ENCODE peak calls at places on chromosomes 4 and X, in eight cellular contexts. A is tibial nerve, R is HepG2, Z is K562, S is prostate gland, T is gastrocnemius medialis, U is Peyer's patch, M is suprapubic skin. P is an unnamed sample.

GRCh38 chrX:57481514-57481913 is 110.3 kb upstream of the ZXDB start:
- DNase-seq in T (no peak), R (no peak), U (no peak), S (no peak), M (no peak), Z (no peak), A (no peak), P (no peak)

GRCh38 chr4:163591614-163592020 is 97.1 kb downstream of the TMA16 start:
- DNase-seq in S (no peak), A (no peak), Z (no peak), M (no peak), U (no peak), R (no peak), T (no peak), P (no peak)

GRCh38 chr4:41430796-41431195 is 107.2 kb upstream of the LIMCH1 start:
- DNase-seq in R (no peak), M (no peak), T (no peak), S (no peak), U (no peak), Z (no peak), A (no peak), P (no peak)

GRCh38 chrX:24424948-24425347 is 40.1 kb upstream of the PDK3 start:
- DNase-seq in S (no peak), A (peak; percentile 36), M (peak; percentile 68), U (peak; percentile 47), Z (no peak), R (no peak), T (no peak), P (no peak)

GRCh38 chr4:6200011-6200921 is at the start of gene JAKMIP1:
- DNase-seq in U (peak; percentile 85), Z (peak; percentile 84), T (peak; percentile 14), R (peak; percentile 25), M (no peak), A (no peak), S (peak; percentile 74), P (peak; percentile 87)

GRCh38 chr4:150261571-150261970 is 183.3 kb downstream of the DCLK2 start:
- DNase-seq in S (no peak), R (no peak), T (no peak), Z (no peak), U (no peak), A (no peak), M (no peak), P (no peak)

GRCh38 chrX:54980334-54980733 is 13.7 kb downstream of the PFKFB1 start:
- DNase-seq in T (no peak), R (no peak), U (no peak), M (no peak), Z (no peak), A (no peak), S (no peak), P (no peak)

GRCh38 chrX:68894142-68894512 is 65.3 kb downstream of the EFNB1 start:
- DNase-seq in R (no peak), A (no peak), U (no peak), T (no peak), M (no peak), Z (no peak), S (no peak), P (no peak)

GRCh38 chr4:164613761-164614277 is 140.1 kb upstream of the SMIM31 start:
- DNase-seq in Z (no peak), T (no peak), A (no peak), U (no peak), M (no peak), S (no peak), R (no peak), P (no peak)

GRCh38 chr4:165709526-165709925 is 163.5 kb upstream of the TLL1 start:
- DNase-seq in S (no peak), Z (no peak), R (no peak), T (no peak), U (no peak), A (no peak), M (no peak), P (no peak)

GRCh38 chr4:149746281-149746680 is 69.4 kb downstream of the IQCM start:
- DNase-seq in Z (no peak), R (no peak), T (no peak), A (no peak), S (no peak), U (no peak), M (no peak), P (no peak)

GRCh38 chr4:82643994-82644730 is 82.4 kb upstream of the TMEM150C start:
- DNase-seq in S (no peak), A (no peak), Z (no peak), U (no peak), M (no peak), R (no peak), T (no peak), P (no peak)

GRCh38 chrX:93422693-93423092 is 250.7 kb downstream of the NAP1L3 start:
- DNase-seq in Z (peak; percentile 8), T (no peak), M (no peak), R (peak; percentile 0), A (no peak), S (no peak), U (no peak), P (no peak)

GRCh38 chr4:142331132-142331531 is 515.0 kb downstream of the INPP4B start:
- DNase-seq in M (no peak), U (no peak), A (no peak), S (no peak), Z (no peak), T (no peak), R (no peak), P (no peak)

GRCh38 chr4:56308384-56308783 is 78.9 kb downstream of the AASDH start:
- DNase-seq in A (no peak), T (no peak), M (no peak), Z (no peak), S (no peak), U (no peak), R (no peak), P (no peak)

DNA sequence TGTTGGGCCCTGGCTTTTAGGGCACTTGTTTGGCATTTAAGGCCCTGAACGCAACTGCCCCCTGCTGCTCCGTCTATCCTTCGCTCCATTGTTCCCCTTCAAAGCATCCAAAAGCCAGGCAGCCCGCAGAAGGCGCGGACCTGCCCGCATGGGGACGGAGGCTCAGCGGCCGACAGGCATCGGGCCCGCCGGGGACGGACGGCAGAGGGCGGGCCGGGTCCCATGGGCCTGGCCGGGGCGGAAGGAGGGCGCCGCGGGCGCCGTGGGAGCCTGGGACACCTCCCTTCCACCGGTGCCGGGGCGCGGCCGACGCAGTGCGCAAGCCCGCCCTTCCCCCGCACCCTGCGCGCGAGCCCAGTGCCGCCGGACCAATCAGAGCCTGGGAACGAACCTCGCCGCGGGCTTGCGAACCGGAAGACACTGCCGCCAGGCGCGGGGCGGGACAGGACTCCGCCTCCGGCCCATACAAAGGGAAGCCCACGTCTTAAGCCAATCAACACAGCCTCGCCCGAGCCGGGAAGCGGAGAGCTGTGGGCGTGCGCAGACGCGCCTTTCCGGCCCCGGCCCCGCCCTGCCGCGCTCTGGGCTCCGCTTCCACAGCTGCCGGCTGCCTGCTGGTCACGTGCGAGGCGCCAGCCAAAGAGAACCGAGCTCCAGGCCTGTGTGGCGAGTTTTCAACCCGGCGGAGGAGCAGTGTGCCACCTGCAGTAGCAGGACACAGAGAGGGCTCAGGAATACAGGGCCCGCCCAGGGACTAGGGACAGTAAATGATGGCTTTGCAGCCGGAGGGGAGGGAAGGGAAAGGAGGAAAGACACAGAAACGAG is 2.1 kb upstream of the ARHGAP4 start:
- DNase-seq in R (peak; percentile 90), A (peak; percentile 83), T (peak; percentile 91), M (peak; percentile 96), S (peak; percentile 93), U (peak; percentile 98), Z (peak; percentile 97), P (peak; percentile 96)
- TF ChIP-seq POLR2A in R (no peak), A (peak; percentile 89), T (peak; percentile 92), M (no peak), S (peak; percentile 67), U (peak; percentile 86), Z (peak; percentile 69), P (no peak)

GRCh38 chr4:47899639-47900038 is 14.7 kb downstream of the NFXL1 start:
- DNase-seq in U (no peak), Z (no peak), M (no peak), R (no peak), A (no peak), S (no peak), T (no peak), P (no peak)
- H3K36me3 ChIP-seq in U (peaks cover 64% of the 10 kb centered on the region), Z (peaks cover 87% of the 10 kb centered on the region), M (peaks cover 83% of the 10 kb centered on the region), R (peaks cover 82% of the 10 kb centered on the region), A (peaks cover 95% of the 10 kb centered on the region), S (no peaks in the 10 kb centered on the region), T (peaks cover 3% of the 10 kb centered on the region), P (peaks cover 99% of the 10 kb centered on the region)

GRCh38 chrX:39745782-39746181 is 352.0 kb downstream of the BCOR start:
- DNase-seq in A (no peak), S (no peak), Z (no peak), T (no peak), R (no peak), U (no peak), M (no peak), P (no peak)

GRCh38 chrX:39750246-39750790 is 347.4 kb downstream of the BCOR start:
- DNase-seq in Z (no peak), R (no peak), S (no peak), U (no peak), T (no peak), M (no peak), A (no peak), P (no peak)

GRCh38 chrX:39749728-39750127 is 348.0 kb downstream of the BCOR start:
- DNase-seq in U (no peak), Z (peak; percentile 26), T (no peak), R (no peak), M (no peak), S (no peak), A (no peak), P (no peak)

GRCh38 chrX:39750798-39751197 is 347.0 kb downstream of the BCOR start:
- DNase-seq in U (no peak), R (no peak), S (no peak), T (no peak), Z (no peak), A (no peak), M (no peak), P (no peak)

DNA sequence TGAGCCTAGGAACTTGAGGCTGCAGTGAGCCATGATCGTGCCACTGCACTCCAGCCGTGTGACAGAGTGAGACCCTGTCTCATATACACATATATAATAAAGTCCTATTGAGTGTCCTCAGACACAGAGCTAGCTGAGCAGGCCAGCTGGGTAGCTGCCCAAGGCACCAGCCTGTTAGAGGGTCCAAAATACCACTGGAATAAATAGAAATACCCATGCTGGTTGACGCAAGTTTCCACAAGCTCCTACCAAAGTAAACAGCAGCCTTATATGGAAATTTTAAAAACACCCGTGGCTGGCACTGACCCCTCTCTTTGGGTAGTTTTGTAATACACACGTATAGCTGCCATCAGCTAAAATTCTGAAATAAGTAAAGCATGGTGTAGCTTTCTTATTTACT is 348.6 kb downstream of the BCOR start:
- DNase-seq in S (peak; percentile 47), R (no peak), U (no peak), A (no peak), T (no peak), M (no peak), Z (no peak), P (no peak)
- TF ChIP-seq POLR2A in S (no peak), R (no peak), U (no peak), A (no peak), T (no peak), M (no peak), Z (no peak), P (no peak)

DNA sequence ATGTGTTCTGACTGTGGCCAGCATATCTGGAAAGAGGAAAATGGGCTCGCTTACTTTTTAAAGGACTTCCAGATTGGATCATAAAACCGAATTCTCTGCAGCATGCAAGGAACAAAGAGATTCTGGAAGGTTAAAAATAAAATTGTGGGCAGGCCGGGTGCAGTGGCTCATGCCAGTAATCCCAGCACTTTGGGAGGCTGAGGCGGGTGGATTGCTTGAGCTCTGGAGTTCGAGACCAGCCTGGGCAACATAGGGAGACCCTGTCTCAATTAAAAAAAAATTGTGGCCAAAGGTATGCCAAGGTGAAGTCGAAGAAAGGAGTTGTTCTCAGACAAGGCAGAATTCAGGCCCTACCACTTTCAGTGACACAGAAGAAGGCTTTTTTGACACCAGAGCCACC is 37.8 kb downstream of the NELFA start:
- DNase-seq in T (no peak), S (no peak), R (no peak), Z (no peak), U (no peak), A (no peak), M (no peak), P (no peak)
- H3K36me3 ChIP-seq in T (no peaks in the 10 kb centered on the region), S (no peaks in the 10 kb centered on the region), R (peaks cover 85% of the 10 kb centered on the region), Z (peaks cover 86% of the 10 kb centered on the region), U (peaks cover 44% of the 10 kb centered on the region), A (peaks cover 71% of the 10 kb centered on the region), M (peaks cover 41% of the 10 kb centered on the region), P (peaks cover 17% of the 10 kb centered on the region)